ENCODE peak calls at places on chromosomes 11 and 22, in eight cellular contexts. Z, P, N, S, E, M, R and C are unnamed samples.

GRCh38 chr11:45881708-45882368 is 3.6 kb upstream of the MAPK8IP1 start:
- DNase-seq in E (no peak), Z (no peak), M (no peak), N (no peak), S (no peak), R (no peak), P (no peak), C (no peak)

GRCh38 chr11:8063319-8063718 is 17.7 kb upstream of the TUB start:
- DNase-seq in P (peak), Z (no peak), R (no peak), M (no peak), E (no peak), S (no peak), N (no peak), C (no peak)

GRCh38 chr11:62340269-62340901 is 3.1 kb downstream of the ASRGL1 start:
- DNase-seq in P (peak), M (peak), S (peak), R (peak), E (peak), Z (peak), N (peak), C (peak)

GRCh38 chr11:64207247-64208085 is 945 bp downstream of the FERMT3 start:
- DNase-seq in Z (peak), S (no peak), P (peak), M (no peak), E (peak), R (peak), N (no peak), C (peak)

GRCh38 chr11:38562562-38562961 is 1964.5 kb upstream of the RAG2 start:
- DNase-seq in R (no peak), Z (no peak), E (no peak), P (peak), S (no peak), N (no peak), M (no peak), C (no peak)

GRCh38 chr22:30667092-30667485 is 586 bp downstream of the DUSP18 start:
- DNase-seq in E (no peak), P (peak), N (no peak), Z (no peak), R (no peak), S (no peak), M (no peak), C (no peak)

GRCh38 chr11:2991477-2992233 is 474 bp downstream of the NAP1L4 start:
- DNase-seq in R (no peak), M (peak), S (no peak), N (peak), Z (no peak), P (peak), E (no peak), C (no peak)

GRCh38 chr22:46734830-46735453 is 3.1 kb downstream of the CERK start:
- DNase-seq in Z (no peak), P (no peak), R (no peak), S (no peak), E (peak), N (no peak), M (no peak), C (peak)

GRCh38 chr11:82606738-82607137 is 126.9 kb downstream of the FAM181B start:
- DNase-seq in P (no peak), E (no peak), Z (no peak), R (no peak), M (no peak), N (no peak), S (no peak), C (no peak)

GRCh38 chr22:31881198-31881597 is 63.1 kb upstream of the YWHAH start:
- DNase-seq in N (no peak), E (no peak), S (no peak), R (no peak), M (no peak), P (no peak), Z (no peak), C (no peak)

GRCh38 chr11:121443688-121444275 is 8.3 kb upstream of the SORL1 start:
- DNase-seq in M (no peak), P (no peak), E (peak), N (no peak), Z (no peak), S (no peak), R (no peak), C (no peak)

GRCh38 chr11:12692238-12693074 is 18.2 kb downstream of the TEAD1 start:
- DNase-seq in N (no peak), P (peak), E (no peak), S (no peak), Z (peak), M (peak), R (peak), C (no peak)

GRCh38 chr11:94303884-94304459 is 408 bp upstream of the IZUMO1R start:
- DNase-seq in R (no peak), Z (no peak), E (no peak), M (no peak), S (no peak), P (no peak), N (no peak), C (no peak)

GRCh38 chr11:8106679-8107078 is 25.7 kb downstream of the TUB start:
- DNase-seq in M (no peak), P (no peak), R (no peak), E (no peak), S (no peak), Z (no peak), N (no peak), C (no peak)

GRCh38 chr22:40247976-40248375 is 70.3 kb downstream of the TNRC6B start:
- DNase-seq in P (no peak), N (no peak), M (no peak), E (peak), R (no peak), S (no peak), Z (no peak), C (no peak)

GRCh38 chr22:39090426-39091064 is 6.5 kb upstream of the APOBEC3H start:
- DNase-seq in E (peak), S (no peak), Z (no peak), R (no peak), M (no peak), P (no peak), N (peak), C (no peak)

GRCh38 chr22:47129902-47130301 is 367.5 kb downstream of the TBC1D22A start:
- DNase-seq in M (no peak), P (no peak), Z (no peak), S (no peak), E (no peak), R (no peak), N (peak), C (no peak)

GRCh38 chr22:43001271-43002197 is 13.4 kb downstream of the PACSIN2 start:
- DNase-seq in S (no peak), R (peak), N (no peak), P (peak), Z (no peak), E (peak), M (no peak), C (no peak)

GRCh38 chr22:20080445-20080775 is 369 bp downstream of the DGCR8 start:
- DNase-seq in M (peak), R (peak), P (peak), E (peak), S (peak), N (peak), Z (peak), C (no peak)

GRCh38 chr11:67374571-67375276 is 1.3 kb upstream of the CLCF1 start:
- DNase-seq in E (no peak), R (no peak), S (no peak), N (peak), M (peak), P (peak), Z (no peak), C (no peak)

GRCh38 chr11:118672865-118673264 is 6.6 kb downstream of the TREH start:
- DNase-seq in Z (no peak), S (no peak), N (no peak), M (no peak), E (no peak), R (no peak), P (no peak), C (no peak)

GRCh38 chr22:38970548-38970947 is 11.6 kb upstream of the APOBEC3B start:
- DNase-seq in Z (no peak), N (no peak), R (no peak), E (no peak), P (no peak), M (no peak), S (no peak), C (no peak)

GRCh38 chr11:82698576-82699352 is 34.9 kb downstream of the FAM181B start:
- DNase-seq in P (no peak), S (no peak), M (no peak), N (no peak), E (no peak), R (no peak), Z (no peak), C (no peak)

GRCh38 chr11:12731841-12732336 is 57.7 kb downstream of the TEAD1 start:
- DNase-seq in M (no peak), S (no peak), N (no peak), E (no peak), Z (no peak), P (peak), R (peak), C (no peak)

GRCh38 chr22:43446881-43447280 is 35.1 kb downstream of the MPPED1 start:
- DNase-seq in P (no peak), S (no peak), R (no peak), M (peak), Z (no peak), E (no peak), N (no peak), C (no peak)

GRCh38 chr22:22554324-22555284 is 4.5 kb downstream of the PRAME start:
- DNase-seq in R (no peak), M (no peak), N (no peak), S (no peak), E (no peak), Z (no peak), P (no peak), C (no peak)

GRCh38 chr11:123321641-123322040 is 108.4 kb upstream of the GRAMD1B start:
- DNase-seq in M (no peak), P (no peak), S (no peak), E (no peak), N (no peak), R (no peak), Z (no peak), C (no peak)

GRCh38 chr22:37486224-37486845 is at the start of gene MFNG:
- DNase-seq in P (peak), E (peak), S (peak), R (no peak), N (no peak), Z (peak), M (peak), C (peak)

GRCh38 chr11:112903310-112903709 is 57.9 kb upstream of the NCAM1 start:
- DNase-seq in S (no peak), Z (no peak), E (no peak), N (no peak), P (no peak), R (no peak), M (no peak), C (no peak)

GRCh38 chr11:3984896-3985295 is 109.7 kb upstream of the RRM1 start:
- DNase-seq in Z (peak), E (peak), S (peak), N (no peak), R (no peak), P (peak), M (no peak), C (no peak)

GRCh38 chr22:29710922-29711593 is 8.7 kb upstream of the CABP7 start:
- DNase-seq in P (no peak), R (no peak), M (no peak), S (no peak), E (no peak), N (peak), Z (no peak), C (no peak)

GRCh38 chr11:17793642-17794170 is 59.1 kb downstream of the KCNC1 start:
- DNase-seq in E (no peak), M (no peak), P (no peak), Z (no peak), R (no peak), S (no peak), N (no peak), C (no peak)

GRCh38 chr11:581752-582151 is 5.5 kb downstream of the PHRF1 start:
- DNase-seq in R (no peak), N (no peak), M (no peak), E (no peak), P (no peak), S (no peak), Z (no peak), C (no peak)

GRCh38 chr11:115226556-115226955 is 277.7 kb downstream of the CADM1 start:
- DNase-seq in S (peak), R (peak), Z (peak), E (no peak), N (no peak), P (peak), M (peak), C (no peak)

GRCh38 chr11:110286298-110287040 is 9.9 kb downstream of the RDX start:
- DNase-seq in M (no peak), Z (no peak), S (no peak), P (peak), R (peak), N (no peak), E (no peak), C (no peak)

GRCh38 chr22:33917744-33918406 is 2.4 kb downstream of the LARGE1 start:
- DNase-seq in R (no peak), Z (peak), N (no peak), E (no peak), S (peak), P (peak), M (no peak), C (peak)

GRCh38 chr11:6755303-6755952 is 16.3 kb downstream of the OR2AG2 start:
- DNase-seq in M (peak), R (no peak), E (peak), Z (peak), S (peak), P (no peak), N (no peak), C (no peak)

GRCh38 chr22:39559456-39560105 is 11.0 kb upstream of the CACNA1I start:
- DNase-seq in R (no peak), Z (peak), P (no peak), E (no peak), N (peak), M (no peak), S (peak), C (no peak)

GRCh38 chr11:17790453-17790852 is 55.9 kb downstream of the KCNC1 start:
- DNase-seq in Z (no peak), S (no peak), M (peak), E (no peak), P (peak), R (peak), N (no peak), C (no peak)

GRCh38 chr11:130798801-130799200 is 117.5 kb downstream of the SNX19 start:
- DNase-seq in E (no peak), R (peak), P (peak), N (no peak), S (no peak), M (no peak), Z (no peak), C (no peak)
- H3K4me2 ChIP-seq in E (no peak), R (peak), P (no peak), N (no peak), S (no peak), M (no peak), Z (no peak), C (no peak)

GRCh38 chr11:77882396-77882795 is 61.5 kb downstream of the AAMDC start:
- DNase-seq in R (peak), Z (no peak), S (no peak), P (peak), E (no peak), M (no peak), N (no peak), C (no peak)
- H3K4me2 ChIP-seq in R (no peak), Z (no peak), S (no peak), P (no peak), E (no peak), M (no peak), N (no peak), C (no peak)

DNA sequence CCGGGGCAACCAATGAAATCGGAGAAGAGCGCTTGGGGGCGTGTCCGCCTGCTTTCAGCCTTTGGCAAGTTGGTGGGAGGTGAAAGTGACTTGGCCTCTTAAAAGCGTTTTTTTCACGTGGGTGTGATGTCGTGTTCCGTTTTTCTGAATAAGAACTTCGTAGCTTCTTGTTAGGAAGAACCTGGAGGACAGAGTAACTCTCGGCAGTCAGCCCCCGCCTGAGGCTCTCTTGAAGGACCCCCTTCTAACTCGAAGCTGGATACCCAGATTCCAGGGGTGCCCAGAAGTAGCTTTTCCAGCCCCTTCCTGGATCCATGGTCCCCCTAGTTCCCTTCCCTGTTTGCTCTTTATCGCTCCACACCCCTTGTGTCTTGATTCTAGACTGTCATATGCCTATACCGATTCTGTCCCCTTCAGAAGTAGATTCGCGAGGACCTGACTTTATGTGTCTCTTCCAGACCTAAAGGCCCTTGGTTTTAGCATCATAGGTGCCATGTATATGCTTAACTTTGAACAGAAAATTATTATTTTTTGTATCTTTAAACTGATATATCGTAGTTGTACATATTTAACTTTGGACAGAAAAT is 915 bp upstream of the OSBP start:
- DNase-seq in P (no peak), N (no peak), S (no peak), M (no peak), E (no peak), R (no peak), Z (peak), C (no peak)
- H3K4me2 ChIP-seq in P (peak), N (peak), S (peak), M (peak), E (peak), R (peak), Z (peak), C (peak)

DNA sequence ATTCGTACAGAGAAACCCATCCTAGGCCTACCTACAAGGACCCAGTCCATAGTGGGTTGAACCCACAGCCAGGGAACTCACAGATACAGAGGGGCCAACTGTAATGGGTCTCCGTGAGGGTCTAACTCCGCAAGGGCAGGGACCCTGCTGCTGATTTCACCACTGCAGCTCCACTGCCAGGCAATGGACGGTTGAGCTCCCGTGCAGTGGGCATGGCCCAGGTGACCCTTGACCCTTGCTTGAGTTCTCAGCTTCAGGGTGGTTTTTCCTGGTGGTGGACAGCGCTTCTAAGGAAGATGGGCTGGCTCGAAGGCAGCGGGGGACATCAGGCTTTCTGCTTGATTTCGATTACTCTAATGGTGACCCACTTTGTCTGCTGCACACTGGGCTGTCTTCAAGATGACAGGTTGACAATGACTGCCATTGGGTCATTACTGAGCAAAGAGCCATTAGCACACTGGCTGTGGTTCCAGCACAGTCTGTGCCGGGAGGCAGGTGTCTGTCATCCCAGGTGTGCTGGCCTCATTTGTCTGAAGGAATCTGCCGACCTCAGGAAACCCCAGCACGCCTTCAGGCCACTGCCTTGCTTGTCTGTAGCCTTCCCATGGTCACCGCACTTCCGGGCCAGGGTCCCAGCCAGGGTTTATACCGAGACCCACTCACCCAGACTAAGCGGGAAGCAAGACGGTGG is 3.7 kb upstream of the GAL start:
- DNase-seq in P (no peak), N (no peak), R (no peak), E (no peak), S (peak), M (no peak), Z (no peak), C (no peak)
- H3K4me2 ChIP-seq in P (no peak), N (no peak), R (no peak), E (no peak), S (no peak), M (no peak), Z (no peak), C (no peak)

GRCh38 chr11:77126156-77126775 is 1.8 kb upstream of the MYO7A start:
- DNase-seq in R (no peak), Z (no peak), S (no peak), P (no peak), E (no peak), N (no peak), M (no peak), C (no peak)
- H3K4me2 ChIP-seq in R (no peak), Z (no peak), S (peak), P (no peak), E (no peak), N (no peak), M (no peak), C (no peak)

GRCh38 chr11:33525789-33526188 is 174.8 kb downstream of the C11orf91 start:
- DNase-seq in S (peak), E (no peak), P (no peak), Z (no peak), M (no peak), N (no peak), R (no peak), C (no peak)
- H3K4me2 ChIP-seq in S (no peak), E (no peak), P (no peak), Z (no peak), M (no peak), N (no peak), R (no peak), C (no peak)

GRCh38 chr11:70569173-70569890 is 171.0 kb downstream of the CTTN start:
- DNase-seq in P (no peak), S (no peak), R (no peak), Z (no peak), M (no peak), E (no peak), N (no peak), C (no peak)

GRCh38 chr11:70566768-70567530 is 168.6 kb downstream of the CTTN start:
- DNase-seq in S (no peak), Z (no peak), M (no peak), R (no peak), P (no peak), E (no peak), N (no peak), C (no peak)

GRCh38 chr11:70567680-70568503 is 169.6 kb downstream of the CTTN start:
- DNase-seq in Z (peak), M (no peak), E (no peak), N (peak), R (peak), P (peak), S (peak), C (no peak)

GRCh38 chr11:70569996-70570692 is 171.8 kb downstream of the CTTN start:
- DNase-seq in Z (no peak), M (no peak), N (no peak), P (no peak), S (no peak), E (no peak), R (no peak), C (no peak)

GRCh38 chr11:70568504-70569172 is 170.3 kb downstream of the CTTN start:
- DNase-seq in M (no peak), E (no peak), N (no peak), S (peak), R (peak), Z (peak), P (peak), C (no peak)
- H3K4me2 ChIP-seq in M (no peak), E (no peak), N (peak), S (no peak), R (peak), Z (peak), P (peak), C (no peak)

GRCh38 chr11:57444362-57445074 is 15.8 kb upstream of the RTN4RL2 start:
- DNase-seq in S (no peak), Z (no peak), M (peak), R (no peak), P (no peak), E (no peak), N (no peak), C (no peak)
- H3K4me2 ChIP-seq in S (no peak), Z (no peak), M (peak), R (no peak), P (no peak), E (no peak), N (peak), C (no peak)